ENCODE peak calls at places on chromosomes 12 and 14, in five cellular contexts. One of them, this sample, is unnamed.

GRCh38 chr14:75044322-75044721 is 6.9 kb downstream of the MLH3 start:
- DNase-seq in left ventricle myocardium inferior: no peak
- DNase-seq in epithelial cell of prostate: no peak
- DNase-seq in midbrain: no peak
- DNase-seq in NCI-H2171: peak; percentile 7
- DNase-seq in this sample: no peak

GRCh38 chr14:37091651-37092050 is 80.8 kb downstream of the SLC25A21 start:
- DNase-seq in left ventricle myocardium inferior: no peak
- DNase-seq in NCI-H2171: no peak
- DNase-seq in midbrain: no peak
- DNase-seq in epithelial cell of prostate: no peak
- DNase-seq in this sample: no peak

GRCh38 chr14:105317546-105317945 is 3.0 kb downstream of the PACS2 start:
- DNase-seq in left ventricle myocardium inferior: peak; percentile 40
- DNase-seq in midbrain: peak; percentile 36
- DNase-seq in NCI-H2171: no peak
- DNase-seq in epithelial cell of prostate: no peak
- DNase-seq in this sample: no peak

GRCh38 chr12:131687346-131688125 is 23.4 kb upstream of the SFSWAP start:
- DNase-seq in epithelial cell of prostate: no peak
- DNase-seq in NCI-H2171: no peak
- DNase-seq in left ventricle myocardium inferior: no peak
- DNase-seq in midbrain: no peak
- DNase-seq in this sample: no peak

GRCh38 chr14:76434220-76434619 is 58.3 kb downstream of the ESRRB start:
- DNase-seq in epithelial cell of prostate: no peak
- DNase-seq in left ventricle myocardium inferior: no peak
- DNase-seq in NCI-H2171: peak; percentile 86
- DNase-seq in midbrain: no peak
- DNase-seq in this sample: no peak

GRCh38 chr12:63302269-63302940 is 151.4 kb upstream of the AVPR1A start:
- DNase-seq in epithelial cell of prostate: no peak
- DNase-seq in NCI-H2171: no peak
- DNase-seq in midbrain: no peak
- DNase-seq in left ventricle myocardium inferior: no peak
- DNase-seq in this sample: no peak

GRCh38 chr14:53055003-53055402 is 98.1 kb downstream of the DDHD1 start:
- DNase-seq in left ventricle myocardium inferior: no peak
- DNase-seq in NCI-H2171: peak; percentile 7
- DNase-seq in midbrain: peak; percentile 81
- DNase-seq in epithelial cell of prostate: no peak
- DNase-seq in this sample: no peak

GRCh38 chr14:57168138-57168695 is 100.5 kb downstream of the EXOC5 start:
- DNase-seq in left ventricle myocardium inferior: no peak
- DNase-seq in NCI-H2171: no peak
- DNase-seq in epithelial cell of prostate: peak; percentile 3
- DNase-seq in midbrain: no peak
- DNase-seq in this sample: no peak

GRCh38 chr12:54010972-54011664 is 2.3 kb downstream of the HOXC8 start:
- DNase-seq in left ventricle myocardium inferior: no peak
- DNase-seq in NCI-H2171: no peak
- DNase-seq in midbrain: no peak
- DNase-seq in epithelial cell of prostate: no peak
- DNase-seq in this sample: no peak

GRCh38 chr12:52945389-52946232 is 3.3 kb upstream of the KRT18 start:
- DNase-seq in left ventricle myocardium inferior: no peak
- DNase-seq in NCI-H2171: no peak
- DNase-seq in epithelial cell of prostate: no peak
- DNase-seq in midbrain: no peak
- DNase-seq in this sample: no peak

GRCh38 chr12:111367661-111368221 is 1.2 kb downstream of the PHETA1 start:
- DNase-seq in left ventricle myocardium inferior: no peak
- DNase-seq in epithelial cell of prostate: no peak
- DNase-seq in NCI-H2171: no peak
- DNase-seq in midbrain: no peak
- DNase-seq in this sample: no peak

GRCh38 chr12:86837246-86837645 is 581.1 kb upstream of the MGAT4C start:
- DNase-seq in left ventricle myocardium inferior: no peak
- DNase-seq in NCI-H2171: no peak
- DNase-seq in midbrain: no peak
- DNase-seq in epithelial cell of prostate: no peak
- DNase-seq in this sample: no peak

GRCh38 chr12:128820723-128821432 is 2.9 kb downstream of the SLC15A4 start:
- DNase-seq in midbrain: peak; percentile 34
- DNase-seq in epithelial cell of prostate: no peak
- DNase-seq in left ventricle myocardium inferior: peak; percentile 53
- DNase-seq in NCI-H2171: no peak
- DNase-seq in this sample: no peak

GRCh38 chr14:69937367-69937777 is 58.2 kb downstream of the SMOC1 start:
- DNase-seq in NCI-H2171: no peak
- DNase-seq in epithelial cell of prostate: no peak
- DNase-seq in left ventricle myocardium inferior: no peak
- DNase-seq in midbrain: no peak
- DNase-seq in this sample: no peak

GRCh38 chr14:99604766-99605298 is 825 bp upstream of the CCDC85C start:
- DNase-seq in midbrain: no peak
- DNase-seq in epithelial cell of prostate: no peak
- DNase-seq in NCI-H2171: no peak
- DNase-seq in left ventricle myocardium inferior: no peak
- DNase-seq in this sample: no peak

GRCh38 chr12:72330291-72330690 is 58.1 kb downstream of the TRHDE start:
- DNase-seq in left ventricle myocardium inferior: no peak
- DNase-seq in NCI-H2171: no peak
- DNase-seq in epithelial cell of prostate: no peak
- DNase-seq in midbrain: no peak
- DNase-seq in this sample: no peak

GRCh38 chr12:23083267-23083666 is 458.3 kb downstream of the ETNK1 start:
- DNase-seq in left ventricle myocardium inferior: no peak
- DNase-seq in epithelial cell of prostate: peak; percentile 88
- DNase-seq in midbrain: no peak
- DNase-seq in NCI-H2171: peak; percentile 44
- DNase-seq in this sample: no peak

GRCh38 chr12:48681416-48681737 is 661 bp downstream of the KANSL2 start:
- DNase-seq in midbrain: no peak
- DNase-seq in epithelial cell of prostate: no peak
- DNase-seq in left ventricle myocardium inferior: no peak
- DNase-seq in NCI-H2171: no peak
- DNase-seq in this sample: peak; percentile 86

GRCh38 chr12:54036620-54037359 is 3.9 kb downstream of the HOXC5 start:
- DNase-seq in left ventricle myocardium inferior: no peak
- DNase-seq in epithelial cell of prostate: peak; percentile 18
- DNase-seq in midbrain: no peak
- DNase-seq in NCI-H2171: no peak
- DNase-seq in this sample: no peak

GRCh38 chr14:104514156-104514848 is 65.3 kb upstream of the C14orf180 start:
- DNase-seq in left ventricle myocardium inferior: peak; percentile 36
- DNase-seq in midbrain: no peak
- DNase-seq in NCI-H2171: no peak
- DNase-seq in epithelial cell of prostate: no peak
- DNase-seq in this sample: peak; percentile 81

GRCh38 chr14:51873221-51873893 is 12.9 kb downstream of the GNG2 start:
- DNase-seq in left ventricle myocardium inferior: no peak
- DNase-seq in NCI-H2171: peak; percentile 7
- DNase-seq in epithelial cell of prostate: peak; percentile 44
- DNase-seq in midbrain: no peak
- DNase-seq in this sample: no peak

GRCh38 chr12:124774462-124775167 is 89.0 kb downstream of the SCARB1 start:
- DNase-seq in midbrain: peak; percentile 58
- DNase-seq in epithelial cell of prostate: peak; percentile 70
- DNase-seq in left ventricle myocardium inferior: no peak
- DNase-seq in NCI-H2171: peak; percentile 39
- DNase-seq in this sample: no peak

GRCh38 chr12:47071241-47071852 is 8.1 kb upstream of the PCED1B start:
- DNase-seq in epithelial cell of prostate: no peak
- DNase-seq in midbrain: no peak
- DNase-seq in left ventricle myocardium inferior: no peak
- DNase-seq in NCI-H2171: no peak
- DNase-seq in this sample: no peak

GRCh38 chr12:87253157-87253556 is 776.0 kb downstream of the C12orf50 start:
- DNase-seq in left ventricle myocardium inferior: no peak
- DNase-seq in NCI-H2171: no peak
- DNase-seq in epithelial cell of prostate: no peak
- DNase-seq in midbrain: no peak
- DNase-seq in this sample: no peak